ENCODE peak calls at places on chromosomes 7 and 10, in ten cellular contexts. H, Y, U, S, L, P, D, O, Q and F are unnamed samples.

GRCh38 chr7:128104109-128104742 is 73.0 kb upstream of the LRRC4 start:
- DNase-seq in L (no peak), O (no peak), P (no peak), D (no peak), Q (peak), H (no peak), S (peak), U (no peak), Y (peak), F (no peak)

GRCh38 chr7:74006032-74006431 is 21.9 kb upstream of the ELN start:
- DNase-seq in P (no peak), Y (no peak), Q (no peak), H (no peak), D (no peak), L (no peak), U (no peak), O (no peak), S (no peak), F (no peak)

GRCh38 chr7:127250312-127251047 is 2.3 kb downstream of the GRM8 start:
- DNase-seq in L (peak), Q (no peak), O (no peak), D (no peak), U (no peak), P (no peak), S (peak), H (no peak), Y (no peak), F (no peak)

GRCh38 chr7:1969459-1970284 is 263.1 kb downstream of the MAD1L1 start:
- DNase-seq in D (peak), Y (no peak), L (no peak), O (no peak), Q (no peak), S (no peak), H (no peak), P (no peak), U (peak), F (no peak)

GRCh38 chr10:74297389-74298080 is 146.5 kb downstream of the ADK start:
- DNase-seq in O (no peak), Y (no peak), Q (no peak), S (peak), P (no peak), D (no peak), H (no peak), U (no peak), L (no peak), F (no peak)

GRCh38 chr7:100093498-100093897 is 4.7 kb downstream of the COPS6 start:
- DNase-seq in P (no peak), S (no peak), L (no peak), D (no peak), U (no peak), O (no peak), Y (no peak), Q (peak), H (peak), F (peak)

GRCh38 chr7:141243368-141243767 is 169.5 kb downstream of the TMEM178B start:
- DNase-seq in L (no peak), O (no peak), S (no peak), Q (no peak), P (no peak), U (no peak), H (no peak), Y (no peak), D (no peak), F (no peak)

GRCh38 chr10:5534880-5535856 is 10.4 kb downstream of the CALML3 start:
- DNase-seq in U (no peak), Y (peak), H (peak), D (no peak), O (no peak), S (peak), P (no peak), L (no peak), Q (no peak), F (no peak)

GRCh38 chr7:132149801-132150310 is 426.4 kb downstream of the PLXNA4 start:
- DNase-seq in S (no peak), U (no peak), L (no peak), Q (no peak), H (no peak), Y (no peak), P (no peak), O (no peak), D (no peak), F (no peak)

GRCh38 chr7:17619194-17619818 is 320.9 kb downstream of the AHR start:
- DNase-seq in L (no peak), U (no peak), O (no peak), S (no peak), D (no peak), P (no peak), Y (no peak), H (no peak), Q (no peak), F (no peak)

GRCh38 chr7:78176186-78176585 is 377.6 kb downstream of the PHTF2 start:
- DNase-seq in S (peak), U (no peak), Y (no peak), L (no peak), Q (no peak), H (no peak), O (no peak), P (no peak), D (peak), F (no peak)

GRCh38 chr10:11704087-11704486 is 38.1 kb upstream of the ECHDC3 start:
- DNase-seq in U (no peak), Q (no peak), O (no peak), H (no peak), Y (no peak), S (no peak), L (no peak), P (no peak), D (no peak), F (no peak)

GRCh38 chr10:120460776-120461175 is 3.7 kb downstream of the PLPP4 start:
- DNase-seq in H (no peak), O (no peak), P (no peak), Q (no peak), Y (no peak), S (peak), L (peak), D (no peak), U (no peak), F (no peak)

GRCh38 chr10:13942030-13942429 is 355.3 kb downstream of the PRPF18 start:
- DNase-seq in Y (no peak), D (no peak), H (no peak), S (no peak), Q (no peak), O (no peak), U (no peak), P (no peak), L (no peak), F (no peak)

GRCh38 chr7:37285701-37286475 is 162.8 kb downstream of the ELMO1 start:
- DNase-seq in S (no peak), P (no peak), Y (no peak), Q (no peak), H (peak), U (no peak), O (no peak), D (peak), L (no peak), F (peak)

GRCh38 chr7:99557940-99558305 is 519 bp upstream of the ZNF655 start:
- DNase-seq in L (no peak), U (no peak), S (no peak), H (no peak), D (no peak), O (no peak), Q (no peak), Y (no peak), P (no peak), F (no peak)

GRCh38 chr10:18918545-18918944 is 130.1 kb upstream of the MALRD1 start:
- DNase-seq in L (peak), Q (no peak), U (no peak), D (no peak), P (no peak), S (peak), H (no peak), O (no peak), Y (no peak), F (no peak)

GRCh38 chr10:137606-138005 is 2.4 kb downstream of the ZMYND11 start:
- DNase-seq in Y (no peak), Q (peak), S (peak), D (no peak), U (no peak), H (no peak), L (peak), P (no peak), O (no peak), F (no peak)

GRCh38 chr7:140904081-140904480 is 20.6 kb downstream of the BRAF start:
- DNase-seq in D (no peak), Y (no peak), H (no peak), U (no peak), L (peak), S (peak), O (no peak), P (no peak), Q (no peak), F (no peak)

GRCh38 chr10:124661661-124662180 is 82.5 kb downstream of the FAM53B start:
- DNase-seq in Q (no peak), O (no peak), P (no peak), Y (no peak), H (no peak), S (no peak), L (no peak), D (no peak), U (no peak), F (no peak)